ENCODE peak calls at places on chromosomes 11 and 22, in four cellular contexts. One of them, this sample, is unnamed.

GRCh38 chr11:41660585-41660984 is 201.1 kb upstream of the LRRC4C start:
- DNase-seq in H1: peak
- DNase-seq in GM12878: no peak
- DNase-seq in GM12891: no peak
- DNase-seq in this sample: no peak

GRCh38 chr11:103327721-103328120 is 218.5 kb downstream of the DYNC2H1 start:
- DNase-seq in H1: no peak
- DNase-seq in GM12878: no peak
- DNase-seq in GM12891: no peak
- DNase-seq in this sample: no peak

GRCh38 chr22:17576475-17576874 is 13.2 kb downstream of the SLC25A18 start:
- DNase-seq in H1: no peak
- DNase-seq in GM12878: no peak
- DNase-seq in GM12891: no peak
- DNase-seq in this sample: no peak

GRCh38 chr11:65043881-65044501 is 3.0 kb downstream of the SAC3D1 start:
- DNase-seq in H1: no peak
- DNase-seq in GM12878: no peak
- DNase-seq in GM12891: no peak
- DNase-seq in this sample: no peak

GRCh38 chr11:34356576-34356917 is 1.3 kb downstream of the ABTB2 start:
- DNase-seq in H1: no peak
- DNase-seq in GM12878: no peak
- DNase-seq in GM12891: no peak
- DNase-seq in this sample: no peak

GRCh38 chr22:40855104-40855959 is 1.1 kb downstream of the ST13 start:
- DNase-seq in H1: no peak
- DNase-seq in GM12878: no peak
- DNase-seq in GM12891: no peak
- DNase-seq in this sample: no peak

GRCh38 chr11:111039982-111040381 is 205.5 kb upstream of the POU2AF2 start:
- DNase-seq in H1: no peak
- DNase-seq in GM12878: no peak
- DNase-seq in GM12891: no peak
- DNase-seq in this sample: no peak

GRCh38 chr11:64084962-64085710 is 49.4 kb downstream of the FLRT1 start:
- DNase-seq in H1: no peak
- DNase-seq in GM12878: no peak
- DNase-seq in GM12891: no peak
- DNase-seq in this sample: no peak

GRCh38 chr11:84894666-84895065 is 732.5 kb downstream of the DLG2 start:
- DNase-seq in H1: no peak
- DNase-seq in GM12878: no peak
- DNase-seq in GM12891: no peak
- DNase-seq in this sample: no peak

GRCh38 chr11:79101736-79102135 is 339.1 kb downstream of the TENM4 start:
- DNase-seq in H1: no peak
- DNase-seq in GM12878: no peak
- DNase-seq in GM12891: no peak
- DNase-seq in this sample: no peak

GRCh38 chr22:48705917-48706605 is 1121.6 kb downstream of the BRD1 start:
- DNase-seq in H1: no peak
- DNase-seq in GM12878: no peak
- DNase-seq in GM12891: no peak
- DNase-seq in this sample: no peak

GRCh38 chr22:26725012-26725676 is 67.8 kb downstream of the MIAT start:
- DNase-seq in H1: no peak
- DNase-seq in GM12878: no peak
- DNase-seq in GM12891: no peak
- DNase-seq in this sample: no peak

GRCh38 chr22:50671641-50672040 is 982 bp upstream of the SHANK3 start:
- DNase-seq in H1: no peak
- DNase-seq in GM12878: no peak
- DNase-seq in GM12891: no peak
- DNase-seq in this sample: peak

GRCh38 chr22:34804588-34804987 is 261.4 kb upstream of the ISX start:
- DNase-seq in H1: no peak
- DNase-seq in GM12878: no peak
- DNase-seq in GM12891: no peak
- DNase-seq in this sample: no peak

GRCh38 chr11:62552931-62553838 is 6.6 kb upstream of the AHNAK start:
- DNase-seq in H1: peak
- DNase-seq in GM12878: no peak
- DNase-seq in GM12891: no peak
- DNase-seq in this sample: no peak

GRCh38 chr22:48315415-48316244 is 1512.0 kb downstream of the BRD1 start:
- DNase-seq in H1: no peak
- DNase-seq in GM12878: no peak
- DNase-seq in GM12891: no peak
- DNase-seq in this sample: no peak

GRCh38 chr11:13718394-13718793 is 49.9 kb downstream of the FAR1 start:
- DNase-seq in H1: no peak
- DNase-seq in GM12878: no peak
- DNase-seq in GM12891: no peak
- DNase-seq in this sample: no peak

GRCh38 chr11:69523453-69523852 is 42.0 kb downstream of the LINC01488 start:
- DNase-seq in H1: no peak
- DNase-seq in GM12878: no peak
- DNase-seq in GM12891: no peak
- DNase-seq in this sample: no peak

GRCh38 chr11:67504023-67504949 is 877 bp downstream of the PITPNM1 start:
- DNase-seq in H1: peak
- DNase-seq in GM12878: no peak
- DNase-seq in GM12891: no peak
- DNase-seq in this sample: no peak

GRCh38 chr11:65861165-65861505 is 902 bp downstream of the MUS81 start:
- DNase-seq in H1: no peak
- DNase-seq in GM12878: no peak
- DNase-seq in GM12891: no peak
- DNase-seq in this sample: no peak

GRCh38 chr11:67675058-67675747 is 780 bp upstream of the ALDH3B2 start:
- DNase-seq in H1: peak
- DNase-seq in GM12878: no peak
- DNase-seq in GM12891: no peak
- DNase-seq in this sample: no peak

GRCh38 chr11:59611570-59612565 is 3.7 kb downstream of the OSBP start:
- DNase-seq in H1: no peak
- DNase-seq in GM12878: no peak
- DNase-seq in GM12891: no peak
- DNase-seq in this sample: no peak

GRCh38 chr11:64545605-64546004 is 45.4 kb upstream of the SLC22A12 start:
- DNase-seq in H1: no peak
- DNase-seq in GM12878: no peak
- DNase-seq in GM12891: no peak
- DNase-seq in this sample: no peak

GRCh38 chr11:129788278-129788677 is 27.4 kb upstream of the TMEM45B start:
- DNase-seq in H1: no peak
- DNase-seq in GM12878: no peak
- DNase-seq in GM12891: no peak
- DNase-seq in this sample: no peak

GRCh38 chr11:12397953-12398352 is 20.6 kb downstream of the PARVA start:
- DNase-seq in H1: no peak
- DNase-seq in GM12878: no peak
- DNase-seq in GM12891: no peak
- DNase-seq in this sample: no peak
- TF ChIP-seq TAF1 in H1: no peak
- TF ChIP-seq TAF1 in GM12878: no peak
- TF ChIP-seq TAF1 in GM12891: no peak
- TF ChIP-seq TAF1 in this sample: no peak

GRCh38 chr11:72814139-72814830 is at the start of gene ATG16L2:
- DNase-seq in H1: peak
- DNase-seq in GM12878: no peak
- DNase-seq in GM12891: peak
- DNase-seq in this sample: peak
- TF ChIP-seq POLR2A in H1: no peak
- TF ChIP-seq POLR2A in GM12878: peak
- TF ChIP-seq POLR2A in GM12891: no peak
- TF ChIP-seq POLR2A in this sample: peak

GRCh38 chr11:88275636-88276035 is 61.9 kb downstream of the CTSC start:
- DNase-seq in H1: no peak
- DNase-seq in GM12878: no peak
- DNase-seq in GM12891: no peak
- DNase-seq in this sample: no peak
- TF ChIP-seq TAF1 in H1: no peak
- TF ChIP-seq TAF1 in GM12878: no peak
- TF ChIP-seq TAF1 in GM12891: no peak
- TF ChIP-seq TAF1 in this sample: no peak

GRCh38 chr11:10742460-10743208 is 8.4 kb upstream of the CTR9 start:
- DNase-seq in H1: no peak
- DNase-seq in GM12878: no peak
- DNase-seq in GM12891: no peak
- DNase-seq in this sample: no peak
- TF ChIP-seq POLR2A in H1: no peak
- TF ChIP-seq POLR2A in GM12878: no peak
- TF ChIP-seq POLR2A in GM12891: no peak
- TF ChIP-seq POLR2A in this sample: no peak

GRCh38 chr22:32583074-32583677 is 108.6 kb downstream of the FBXO7 start:
- DNase-seq in H1: no peak
- DNase-seq in GM12878: no peak
- DNase-seq in GM12891: no peak
- DNase-seq in this sample: no peak

GRCh38 chr22:32583921-32584335 is 109.3 kb downstream of the FBXO7 start:
- DNase-seq in H1: no peak
- DNase-seq in GM12878: no peak
- DNase-seq in GM12891: no peak
- DNase-seq in this sample: no peak

GRCh38 chr22:32585737-32586136 is 111.1 kb downstream of the FBXO7 start:
- DNase-seq in H1: no peak
- DNase-seq in GM12878: no peak
- DNase-seq in GM12891: no peak
- DNase-seq in this sample: no peak

GRCh38 chr22:32587449-32587848 is 112.8 kb downstream of the FBXO7 start:
- DNase-seq in H1: no peak
- DNase-seq in GM12878: no peak
- DNase-seq in GM12891: no peak
- DNase-seq in this sample: no peak

GRCh38 chr22:32584650-32585049 is 110.0 kb downstream of the FBXO7 start:
- DNase-seq in H1: no peak
- DNase-seq in GM12878: no peak
- DNase-seq in GM12891: no peak
- DNase-seq in this sample: no peak
- TF ChIP-seq TAF1 in H1: no peak
- TF ChIP-seq TAF1 in GM12878: no peak
- TF ChIP-seq TAF1 in GM12891: no peak
- TF ChIP-seq TAF1 in this sample: no peak

DNA sequence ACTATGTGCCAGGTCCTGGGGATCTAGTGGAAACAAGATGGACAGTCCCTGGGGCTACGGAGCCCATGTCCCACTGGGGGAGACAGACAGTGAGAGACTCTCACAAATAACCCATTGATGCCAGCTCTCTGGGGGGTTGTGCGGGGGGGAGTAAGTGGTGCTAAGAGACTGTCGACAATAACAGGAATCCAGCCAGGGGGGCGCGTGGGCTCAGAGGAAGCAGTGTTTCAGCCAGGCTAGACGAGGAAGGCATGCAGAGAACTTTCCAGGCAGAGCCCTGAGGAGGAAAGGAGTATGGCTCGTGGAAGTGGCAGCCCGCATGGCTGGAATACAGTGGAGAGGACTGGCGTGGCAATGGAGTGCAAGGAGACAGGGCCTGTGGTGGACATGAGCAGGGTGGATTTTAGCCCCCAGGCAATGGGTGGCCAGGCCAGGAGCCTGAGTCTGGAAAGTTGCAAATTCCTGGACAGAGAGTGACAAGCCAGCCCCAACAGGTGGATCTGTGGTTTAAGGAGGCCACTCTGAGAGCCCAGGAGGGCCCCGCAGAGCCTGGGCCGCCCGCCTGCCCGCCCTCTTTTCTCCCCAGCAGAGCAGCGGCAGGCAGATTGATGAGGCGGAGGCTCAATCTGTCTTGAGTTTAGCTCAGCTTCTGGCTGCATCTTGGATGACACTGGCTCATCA is 40.0 kb upstream of the TCF20 start:
- DNase-seq in H1: no peak
- DNase-seq in GM12878: no peak
- DNase-seq in GM12891: no peak
- DNase-seq in this sample: no peak
- TF ChIP-seq POLR2A in H1: no peak
- TF ChIP-seq POLR2A in GM12878: no peak
- TF ChIP-seq POLR2A in GM12891: no peak
- TF ChIP-seq POLR2A in this sample: no peak

GRCh38 chr11:46326813-46327416 is 20.3 kb upstream of the DGKZ start:
- DNase-seq in H1: no peak
- DNase-seq in GM12878: no peak
- DNase-seq in GM12891: no peak
- DNase-seq in this sample: no peak

GRCh38 chr11:46327829-46328228 is 19.4 kb upstream of the DGKZ start:
- DNase-seq in H1: no peak
- DNase-seq in GM12878: no peak
- DNase-seq in GM12891: no peak
- DNase-seq in this sample: no peak

GRCh38 chr11:46319074-46319453 is 28.2 kb upstream of the DGKZ start:
- DNase-seq in H1: no peak
- DNase-seq in GM12878: no peak
- DNase-seq in GM12891: no peak
- DNase-seq in this sample: no peak

GRCh38 chr11:46321757-46322156 is 25.5 kb upstream of the DGKZ start:
- DNase-seq in H1: no peak
- DNase-seq in GM12878: no peak
- DNase-seq in GM12891: no peak
- DNase-seq in this sample: no peak

DNA sequence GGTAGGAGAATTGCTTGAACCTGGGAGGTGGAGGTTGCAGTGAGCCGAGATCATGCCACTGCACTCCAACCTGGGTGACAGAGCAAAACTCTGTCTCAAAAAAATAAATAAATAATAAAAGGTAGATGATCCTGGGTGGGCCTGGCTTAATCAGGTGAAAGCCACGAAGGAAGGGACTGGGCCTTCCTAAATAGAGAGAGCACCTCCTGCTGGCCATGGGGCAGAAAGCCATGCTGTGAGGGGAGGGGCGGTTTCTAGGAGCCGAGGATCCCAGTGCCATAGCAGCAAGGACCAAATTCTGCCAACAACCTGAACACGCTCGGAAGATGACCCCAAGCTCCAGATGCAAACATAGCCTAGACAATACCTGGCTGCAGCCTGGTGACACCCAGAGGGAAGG is 24.5 kb upstream of the DGKZ start:
- DNase-seq in H1: peak
- DNase-seq in GM12878: no peak
- DNase-seq in GM12891: no peak
- DNase-seq in this sample: no peak
- TF ChIP-seq TAF1 in H1: no peak
- TF ChIP-seq TAF1 in GM12878: no peak
- TF ChIP-seq TAF1 in GM12891: no peak
- TF ChIP-seq TAF1 in this sample: no peak

GRCh38 chr11:3135491-3136440 is 29.3 kb downstream of the OSBPL5 start:
- DNase-seq in H1: no peak
- DNase-seq in GM12878: no peak
- DNase-seq in GM12891: no peak
- DNase-seq in this sample: no peak
- TF ChIP-seq POLR2A in H1: no peak
- TF ChIP-seq POLR2A in GM12878: no peak
- TF ChIP-seq POLR2A in GM12891: no peak
- TF ChIP-seq POLR2A in this sample: no peak